ENCODE peak calls at places on chromosomes 1 and 21, in eight cellular contexts. P is endothelial cell of umbilical vein, Z is A549, B is H54, D is GM12891, F is gastrocnemius medialis, X is heart left ventricle, Y is suprapubic skin. L is an unnamed sample.

GRCh38 chr21:42724226-42724920 is 71.0 kb downstream of the PDE9A start:
- DNase-seq in Y (no peak), F (no peak), B (peak), D (no peak), Z (peak), X (peak), P (peak), L (no peak)

GRCh38 chr1:19325958-19326747 is 14.0 kb downstream of the SLC66A1 start:
- DNase-seq in F (no peak), B (no peak), X (no peak), Z (no peak), D (no peak), Y (no peak), P (no peak), L (no peak)

GRCh38 chr1:172135923-172136610 is 284.4 kb upstream of the C1orf105 start:
- DNase-seq in F (no peak), Y (no peak), D (no peak), B (no peak), X (no peak), Z (no peak), P (peak), L (no peak)

GRCh38 chr1:185396126-185396525 is 79.1 kb upstream of the IVNS1ABP start:
- DNase-seq in D (no peak), Y (no peak), B (no peak), P (no peak), F (no peak), X (no peak), Z (no peak), L (no peak)

GRCh38 chr1:3552176-3552575 is 59.1 kb downstream of the MEGF6 start:
- DNase-seq in F (no peak), Y (no peak), X (no peak), D (no peak), P (no peak), B (no peak), Z (no peak), L (no peak)

GRCh38 chr1:209104646-209105045 is 478.9 kb upstream of the CAMK1G start:
- DNase-seq in D (no peak), B (no peak), Y (no peak), F (no peak), Z (no peak), X (no peak), P (no peak), L (no peak)

GRCh38 chr1:42680921-42681683 is 1.1 kb upstream of the YBX1 start:
- DNase-seq in P (peak), B (no peak), X (no peak), F (no peak), Y (no peak), Z (peak), D (peak), L (peak)

GRCh38 chr1:58783090-58783992 is 506 bp downstream of the JUN start:
- DNase-seq in D (no peak), B (no peak), Z (peak), P (peak), Y (peak), X (peak), F (peak), L (peak)

GRCh38 chr21:43345046-43345745 is 81.7 kb downstream of the SIK1 start:
- DNase-seq in Y (no peak), X (no peak), F (no peak), B (no peak), P (no peak), Z (no peak), D (no peak), L (no peak)

GRCh38 chr1:225471453-225472301 is 43.8 kb upstream of the LBR start:
- DNase-seq in X (no peak), Z (no peak), F (no peak), Y (peak), P (no peak), B (no peak), D (no peak), L (no peak)

GRCh38 chr1:80212958-80213357 is 1206.4 kb upstream of the ADGRL4 start:
- DNase-seq in X (no peak), B (no peak), P (no peak), Y (no peak), D (no peak), Z (no peak), F (no peak), L (no peak)

GRCh38 chr1:2230781-2231666 is 2.9 kb downstream of the SKI start:
- DNase-seq in D (no peak), F (no peak), P (peak), X (peak), Y (no peak), Z (no peak), B (no peak), L (peak)

GRCh38 chr1:186722711-186723309 is 42.6 kb upstream of the PTGS2 start:
- DNase-seq in P (peak), Y (no peak), B (no peak), X (no peak), D (peak), Z (peak), F (no peak), L (peak)

GRCh38 chr1:19715334-19716203 is 50.9 kb downstream of the HTR6 start:
- DNase-seq in B (peak), F (peak), D (peak), P (peak), Z (peak), X (peak), Y (peak), L (peak)

GRCh38 chr1:47755368-47755990 is 241.7 kb downstream of the TRABD2B start:
- DNase-seq in P (no peak), Y (peak), X (no peak), F (no peak), B (peak), D (peak), Z (peak), L (peak)

GRCh38 chr1:230820568-230820967 is 47.8 kb downstream of the C1orf198 start:
- DNase-seq in Z (no peak), P (no peak), B (no peak), X (no peak), Y (no peak), F (no peak), D (no peak), L (no peak)

GRCh38 chr1:224623743-224624333 is 7.7 kb downstream of the CNIH3 start:
- DNase-seq in B (peak), P (peak), Z (no peak), X (no peak), D (peak), F (no peak), Y (no peak), L (peak)

GRCh38 chr1:221979461-221980032 is 237.7 kb upstream of the DUSP10 start:
- DNase-seq in X (no peak), B (no peak), P (no peak), D (no peak), Z (no peak), F (no peak), Y (no peak), L (no peak)

GRCh38 chr1:200925821-200926220 is 31.1 kb downstream of the INAVA start:
- DNase-seq in B (peak), Z (no peak), D (no peak), P (no peak), F (no peak), Y (no peak), X (no peak), L (no peak)

GRCh38 chr1:15350151-15350550 is 59.5 kb upstream of the EFHD2 start:
- DNase-seq in F (no peak), P (no peak), X (no peak), Z (no peak), Y (no peak), B (no peak), D (no peak), L (no peak)

GRCh38 chr1:8962812-8963669 is 17.4 kb downstream of the CA6 start:
- DNase-seq in Y (no peak), F (peak), X (no peak), D (peak), P (peak), B (peak), Z (peak), L (peak)

GRCh38 chr1:160400284-160400645 is at the start of gene VANGL2:
- DNase-seq in Z (peak), X (peak), D (peak), F (no peak), P (no peak), Y (no peak), B (no peak), L (peak)

GRCh38 chr1:40868051-40868723 is 6.0 kb upstream of the CITED4 start:
- DNase-seq in Z (peak), D (no peak), F (no peak), B (peak), P (peak), X (no peak), Y (no peak), L (peak)

GRCh38 chr1:9482816-9483572 is 56.3 kb upstream of the SLC25A33 start:
- DNase-seq in X (no peak), P (no peak), D (no peak), F (no peak), B (no peak), Z (no peak), Y (no peak), L (no peak)

GRCh38 chr1:225424562-225425210 is 3.2 kb downstream of the LBR start:
- DNase-seq in Y (no peak), F (no peak), D (no peak), Z (no peak), P (no peak), B (peak), X (no peak), L (no peak)

GRCh38 chr1:40350391-40350790 is 23.1 kb upstream of the SMAP2 start:
- DNase-seq in F (no peak), P (no peak), D (no peak), Y (no peak), B (no peak), X (no peak), Z (no peak), L (no peak)

GRCh38 chr1:26315874-26316850 is 1.6 kb upstream of the CD52 start:
- DNase-seq in Y (no peak), D (no peak), Z (no peak), B (no peak), P (no peak), X (no peak), F (no peak), L (no peak)

GRCh38 chr1:14880456-14881316 is 272.9 kb upstream of the TMEM51 start:
- DNase-seq in P (no peak), X (no peak), F (no peak), Z (no peak), Y (peak), B (peak), D (no peak), L (no peak)

GRCh38 chr1:233908092-233908491 is 3.6 kb downstream of the SLC35F3 start:
- DNase-seq in X (no peak), Y (no peak), D (no peak), P (no peak), F (no peak), Z (no peak), B (no peak), L (no peak)

GRCh38 chr1:233907139-233907538 is 2.7 kb downstream of the SLC35F3 start:
- DNase-seq in F (no peak), B (no peak), X (no peak), P (no peak), Z (no peak), D (no peak), Y (no peak), L (no peak)

GRCh38 chr1:233904979-233905415 is 521 bp downstream of the SLC35F3 start:
- DNase-seq in D (no peak), B (no peak), Z (peak), P (no peak), Y (no peak), X (no peak), F (no peak), L (no peak)

GRCh38 chr1:233909195-233909594 is 4.7 kb downstream of the SLC35F3 start:
- DNase-seq in Y (no peak), D (no peak), P (no peak), Z (peak), B (peak), F (no peak), X (no peak), L (no peak)

GRCh38 chr1:233905416-233906051 is 1.1 kb downstream of the SLC35F3 start:
- DNase-seq in P (no peak), F (no peak), Z (peak), X (no peak), B (no peak), D (no peak), Y (no peak), L (no peak)
- TF ChIP-seq POLR2A in P (no peak), F (no peak), Z (no peak), X (no peak), B (no peak), D (no peak), Y (no peak), L (no peak)

GRCh38 chr1:244834596-244835275 is 722 bp upstream of the COX20 start:
- DNase-seq in D (peak), X (peak), Y (peak), Z (peak), F (peak), P (peak), B (peak), L (peak)

GRCh38 chr1:244835276-244836134 is at the start of gene COX20:
- DNase-seq in F (peak), Y (peak), P (peak), D (peak), Z (peak), X (peak), B (peak), L (peak)

GRCh38 chr1:244837597-244838258 is 2.3 kb downstream of the COX20 start:
- DNase-seq in P (no peak), B (no peak), X (no peak), D (no peak), Z (peak), F (no peak), Y (no peak), L (peak)

GRCh38 chr1:244836598-244836997 is 1.1 kb downstream of the COX20 start:
- DNase-seq in Y (no peak), P (no peak), B (no peak), F (no peak), Z (no peak), D (no peak), X (no peak), L (peak)

DNA sequence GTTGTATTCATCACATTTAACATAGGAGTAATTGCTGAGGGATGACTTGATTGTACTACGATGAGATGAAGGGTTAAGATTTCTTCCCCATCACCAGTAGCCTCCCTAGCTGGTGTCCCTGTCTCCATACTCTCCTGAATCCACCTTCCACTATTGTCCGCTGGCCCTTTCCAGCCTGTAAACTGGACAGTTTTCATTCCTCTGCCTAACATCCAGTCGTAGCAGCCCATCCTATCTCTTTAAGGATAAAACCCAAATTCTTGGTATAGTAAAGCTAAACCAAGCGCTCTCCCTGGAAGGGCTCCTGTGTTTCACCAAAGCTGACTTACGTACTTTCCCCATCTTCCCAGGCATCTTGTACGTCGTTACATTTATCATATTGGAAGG is 670 bp downstream of the COX20 start:
- DNase-seq in F (no peak), X (no peak), Y (no peak), P (peak), D (no peak), B (peak), Z (peak), L (peak)
- TF ChIP-seq POLR2A in F (no peak), X (no peak), Y (no peak), P (no peak), D (no peak), B (no peak), Z (no peak), L (no peak)

DNA sequence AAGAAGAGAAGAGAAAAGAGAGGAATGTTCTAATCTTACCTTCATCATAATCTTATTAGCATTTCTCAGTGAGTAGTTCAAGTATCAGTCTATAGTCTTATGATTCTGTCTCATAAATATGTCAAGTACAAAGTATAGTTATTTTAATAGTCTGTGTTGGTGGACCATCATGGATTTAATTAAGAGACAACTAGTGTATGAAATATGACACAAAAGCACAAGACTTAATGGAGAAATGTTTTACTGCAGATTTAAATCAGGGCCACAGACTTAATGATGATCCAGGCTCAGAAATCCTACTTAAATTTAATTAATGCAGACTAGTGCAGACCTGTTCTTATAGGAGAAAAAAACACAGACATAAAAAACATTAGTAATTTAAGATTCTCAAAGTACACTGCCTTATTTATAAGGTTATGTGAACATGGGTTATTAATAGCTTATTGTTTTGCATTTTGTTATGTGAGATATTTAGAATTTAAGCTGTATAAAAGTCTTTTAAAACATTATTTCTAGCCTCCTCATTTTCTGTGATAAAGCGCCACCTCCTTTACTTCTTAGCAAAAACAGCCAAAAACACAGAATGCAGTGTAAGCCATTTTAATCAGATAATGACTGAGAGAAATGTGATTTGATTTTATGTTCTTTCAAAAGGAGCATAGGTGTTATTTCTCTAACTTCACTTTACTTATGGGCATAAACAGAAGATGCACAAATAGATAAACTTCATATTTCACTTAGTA is 255.0 kb upstream of the SNX7 start:
- DNase-seq in B (no peak), X (no peak), Z (no peak), P (no peak), Y (no peak), D (no peak), F (no peak), L (no peak)
- TF ChIP-seq POLR2A in B (no peak), X (no peak), Z (no peak), P (no peak), Y (no peak), D (no peak), F (no peak), L (no peak)

DNA sequence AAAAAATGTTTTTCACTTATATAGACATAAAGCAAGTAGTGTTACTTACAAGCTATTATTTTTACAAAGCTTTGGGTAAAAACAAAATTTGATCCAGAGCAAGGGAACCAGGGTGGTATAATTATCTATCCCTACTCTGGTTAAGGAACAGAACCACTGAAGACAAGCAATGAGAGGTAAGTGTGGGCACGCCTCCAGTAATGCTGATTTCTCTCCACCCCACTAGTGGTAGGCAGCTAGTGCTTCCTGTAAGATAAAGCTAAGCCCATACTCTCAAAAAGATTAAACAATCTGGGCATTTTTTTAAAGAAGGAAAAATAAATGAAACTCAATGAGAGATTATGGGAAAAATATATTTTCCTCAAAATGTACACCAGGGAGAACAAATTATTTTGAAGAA is 22.1 kb downstream of the TFB2M start:
- DNase-seq in F (no peak), Z (no peak), B (no peak), D (no peak), X (no peak), Y (no peak), P (no peak), L (no peak)
- TF ChIP-seq POLR2A in F (no peak), Z (no peak), B (no peak), D (no peak), X (no peak), Y (no peak), P (no peak), L (no peak)

GRCh38 chr1:37947364-37947763 is 511 bp upstream of the INPP5B start:
- DNase-seq in F (no peak), D (no peak), B (no peak), X (no peak), Z (no peak), Y (no peak), P (no peak), L (peak)

GRCh38 chr1:37944816-37945215 is 2.0 kb downstream of the INPP5B start:
- DNase-seq in P (no peak), Y (no peak), F (no peak), B (no peak), D (no peak), Z (no peak), X (no peak), L (no peak)

GRCh38 chr1:37944091-37944763 is 2.6 kb downstream of the INPP5B start:
- DNase-seq in Z (no peak), F (no peak), D (no peak), X (no peak), Y (no peak), P (no peak), B (peak), L (no peak)

GRCh38 chr1:37946703-37947360 is at the start of gene INPP5B:
- DNase-seq in Z (peak), P (peak), X (peak), D (peak), B (peak), Y (peak), F (peak), L (peak)

GRCh38 chr1:37945743-37946702 is 830 bp downstream of the INPP5B start:
- DNase-seq in X (peak), P (peak), B (peak), Y (no peak), Z (peak), F (peak), D (no peak), L (peak)
- TF ChIP-seq POLR2A in X (no peak), P (peak), B (peak), Y (no peak), Z (no peak), F (no peak), D (peak), L (no peak)

DNA sequence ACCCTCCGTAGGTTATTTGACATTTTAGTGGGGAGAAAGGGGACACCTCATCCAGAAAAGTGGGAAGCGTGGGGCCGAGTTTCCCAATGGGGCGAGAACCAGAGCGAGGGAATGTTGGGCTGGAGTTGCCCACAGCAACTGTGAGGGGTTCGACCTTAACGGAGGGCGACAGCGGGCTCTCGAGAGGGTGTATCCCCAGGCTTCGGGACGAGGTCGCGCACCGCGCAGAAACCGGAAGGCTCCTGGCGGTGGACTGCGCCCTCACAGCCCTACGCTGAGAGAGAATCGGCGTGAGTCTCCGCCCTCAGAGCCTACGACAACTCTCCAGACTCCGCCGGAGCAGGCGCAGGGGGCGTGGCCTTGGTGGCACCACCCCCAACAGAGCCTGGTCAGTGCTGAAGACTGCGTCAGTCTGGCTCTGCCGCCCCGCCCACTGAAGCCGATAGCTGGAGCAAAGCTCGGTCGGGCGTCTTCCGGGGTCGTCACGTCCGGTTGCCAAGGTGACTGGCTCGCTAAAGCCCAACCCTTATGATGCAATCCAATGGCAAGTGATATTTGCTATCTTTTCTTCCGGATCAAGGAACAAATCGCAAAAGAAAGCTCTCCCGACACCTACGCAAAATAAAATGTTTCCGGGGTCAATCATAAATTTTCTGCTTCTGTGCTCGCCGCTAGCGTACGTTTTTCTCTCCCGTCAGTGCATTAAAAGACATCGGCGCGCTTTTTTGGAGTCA is at the start of gene LRIF1:
- DNase-seq in Z (peak), D (peak), Y (peak), X (peak), B (peak), P (peak), F (peak), L (peak)
- TF ChIP-seq POLR2A in Z (peak), D (peak), Y (peak), X (peak), B (peak), P (peak), F (peak), L (peak)

L was measured in erythroblast.